ENCODE peak calls at places on chromosome X, in eight cellular contexts. One of them, this sample, is unnamed.

GRCh38 chrX:8237718-8238117 is 66.7 kb upstream of the VCX2 start:
- DNase-seq in AG10803: no peak
- DNase-seq in CD8-positive, alpha-beta T cell: peak; percentile 7
- DNase-seq in PC-3: peak; percentile 6
- DNase-seq in CD8-positive, alpha-beta memory T cell: no peak
- DNase-seq in WERI-Rb-1: no peak
- DNase-seq in iPS DF 6.9: no peak
- DNase-seq in neural progenitor cell: peak; percentile 11
- DNase-seq in this sample: peak; percentile 1

GRCh38 chrX:54639018-54639345 is 109.0 kb downstream of the GNL3L start:
- DNase-seq in PC-3: no peak
- DNase-seq in CD8-positive, alpha-beta T cell: no peak
- DNase-seq in AG10803: no peak
- DNase-seq in CD8-positive, alpha-beta memory T cell: no peak
- DNase-seq in neural progenitor cell: no peak
- DNase-seq in iPS DF 6.9: no peak
- DNase-seq in WERI-Rb-1: no peak
- DNase-seq in this sample: no peak

GRCh38 chrX:74421181-74422028 is at the start of gene SLC16A2:
- DNase-seq in iPS DF 6.9: no peak
- DNase-seq in WERI-Rb-1: peak; percentile 85
- DNase-seq in CD8-positive, alpha-beta memory T cell: peak; percentile 10
- DNase-seq in PC-3: peak; percentile 72
- DNase-seq in neural progenitor cell: peak; percentile 83
- DNase-seq in CD8-positive, alpha-beta T cell: peak; percentile 43
- DNase-seq in AG10803: peak; percentile 83
- DNase-seq in this sample: peak; percentile 95

GRCh38 chrX:1316527-1316926 is 20.1 kb upstream of the IL3RA start:
- DNase-seq in AG10803: no peak
- DNase-seq in iPS DF 6.9: no peak
- DNase-seq in PC-3: no peak
- DNase-seq in CD8-positive, alpha-beta memory T cell: no peak
- DNase-seq in CD8-positive, alpha-beta T cell: no peak
- DNase-seq in WERI-Rb-1: no peak
- DNase-seq in neural progenitor cell: no peak
- DNase-seq in this sample: no peak

GRCh38 chrX:70754169-70754843 is 154.2 kb downstream of the TEX11 start:
- DNase-seq in PC-3: peak; percentile 17
- DNase-seq in iPS DF 6.9: no peak
- DNase-seq in AG10803: no peak
- DNase-seq in CD8-positive, alpha-beta memory T cell: no peak
- DNase-seq in WERI-Rb-1: no peak
- DNase-seq in CD8-positive, alpha-beta T cell: no peak
- DNase-seq in neural progenitor cell: no peak
- DNase-seq in this sample: no peak

GRCh38 chrX:66074920-66075879 is 35.3 kb upstream of the VSIG4 start:
- DNase-seq in AG10803: no peak
- DNase-seq in neural progenitor cell: no peak
- DNase-seq in PC-3: peak; percentile 2
- DNase-seq in CD8-positive, alpha-beta memory T cell: peak; percentile 28
- DNase-seq in iPS DF 6.9: no peak
- DNase-seq in CD8-positive, alpha-beta T cell: peak; percentile 32
- DNase-seq in WERI-Rb-1: no peak
- DNase-seq in this sample: no peak

GRCh38 chrX:42714981-42715688 is 62.8 kb downstream of the PPP1R2C start:
- DNase-seq in PC-3: peak; percentile 40
- DNase-seq in CD8-positive, alpha-beta T cell: peak; percentile 40
- DNase-seq in AG10803: no peak
- DNase-seq in neural progenitor cell: peak; percentile 85
- DNase-seq in WERI-Rb-1: peak; percentile 9
- DNase-seq in iPS DF 6.9: peak; percentile 16
- DNase-seq in CD8-positive, alpha-beta memory T cell: no peak
- DNase-seq in this sample: peak; percentile 32

GRCh38 chrX:132533409-132533808 is 44.6 kb upstream of the MBNL3 start:
- DNase-seq in iPS DF 6.9: no peak
- DNase-seq in AG10803: no peak
- DNase-seq in CD8-positive, alpha-beta memory T cell: no peak
- DNase-seq in PC-3: no peak
- DNase-seq in neural progenitor cell: no peak
- DNase-seq in CD8-positive, alpha-beta T cell: no peak
- DNase-seq in WERI-Rb-1: no peak
- DNase-seq in this sample: no peak

GRCh38 chrX:153448556-153449280 is 2.9 kb upstream of the TREX2 start:
- DNase-seq in CD8-positive, alpha-beta T cell: no peak
- DNase-seq in AG10803: no peak
- DNase-seq in iPS DF 6.9: no peak
- DNase-seq in CD8-positive, alpha-beta memory T cell: no peak
- DNase-seq in WERI-Rb-1: no peak
- DNase-seq in PC-3: no peak
- DNase-seq in neural progenitor cell: no peak
- DNase-seq in this sample: no peak

GRCh38 chrX:150226223-150226965 is 136.7 kb upstream of the MAMLD1 start:
- DNase-seq in PC-3: no peak
- DNase-seq in AG10803: no peak
- DNase-seq in CD8-positive, alpha-beta memory T cell: no peak
- DNase-seq in CD8-positive, alpha-beta T cell: no peak
- DNase-seq in neural progenitor cell: no peak
- DNase-seq in WERI-Rb-1: no peak
- DNase-seq in iPS DF 6.9: no peak
- DNase-seq in this sample: no peak

GRCh38 chrX:65480960-65481359 is 53.6 kb downstream of the LAS1L start:
- DNase-seq in CD8-positive, alpha-beta T cell: no peak
- DNase-seq in iPS DF 6.9: no peak
- DNase-seq in CD8-positive, alpha-beta memory T cell: no peak
- DNase-seq in AG10803: no peak
- DNase-seq in WERI-Rb-1: no peak
- DNase-seq in neural progenitor cell: no peak
- DNase-seq in PC-3: no peak
- DNase-seq in this sample: no peak

GRCh38 chrX:107324493-107325310 is 118.3 kb downstream of the DNAAF6 start:
- DNase-seq in neural progenitor cell: peak; percentile 89
- DNase-seq in AG10803: no peak
- DNase-seq in WERI-Rb-1: peak; percentile 14
- DNase-seq in CD8-positive, alpha-beta T cell: no peak
- DNase-seq in iPS DF 6.9: peak; percentile 45
- DNase-seq in CD8-positive, alpha-beta memory T cell: no peak
- DNase-seq in PC-3: peak; percentile 6
- DNase-seq in this sample: peak; percentile 14

GRCh38 chrX:42943051-42943450 is 165.1 kb upstream of the PPP1R2C start:
- DNase-seq in iPS DF 6.9: no peak
- DNase-seq in neural progenitor cell: no peak
- DNase-seq in PC-3: no peak
- DNase-seq in CD8-positive, alpha-beta T cell: no peak
- DNase-seq in WERI-Rb-1: no peak
- DNase-seq in AG10803: no peak
- DNase-seq in CD8-positive, alpha-beta memory T cell: no peak
- DNase-seq in this sample: no peak

GRCh38 chrX:130647468-130647867 is 245.7 kb downstream of the RBMX2 start:
- DNase-seq in CD8-positive, alpha-beta T cell: no peak
- DNase-seq in WERI-Rb-1: no peak
- DNase-seq in neural progenitor cell: no peak
- DNase-seq in PC-3: no peak
- DNase-seq in AG10803: no peak
- DNase-seq in CD8-positive, alpha-beta memory T cell: no peak
- DNase-seq in iPS DF 6.9: no peak
- DNase-seq in this sample: no peak

DNA sequence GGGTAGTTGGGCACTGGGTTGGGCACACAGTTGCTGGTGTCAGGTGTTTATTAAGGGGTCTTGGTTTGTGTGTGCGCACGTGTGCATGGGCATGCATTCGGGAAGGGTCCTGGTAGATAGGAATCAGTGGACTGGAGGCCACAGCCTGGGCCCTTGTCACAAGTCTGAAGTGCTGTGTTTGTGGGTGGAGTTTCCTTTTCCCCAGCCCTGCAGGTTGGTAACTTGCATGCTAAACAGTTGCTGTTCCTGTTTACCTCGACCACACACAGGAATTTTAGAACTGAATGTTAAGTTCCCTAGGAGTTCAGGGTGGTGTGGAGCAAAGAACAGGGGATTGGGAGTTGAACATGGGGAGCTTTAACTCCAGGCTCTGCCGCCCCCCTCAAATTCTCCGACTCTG is 48.8 kb downstream of the STARD8 start:
- DNase-seq in neural progenitor cell: no peak
- DNase-seq in WERI-Rb-1: no peak
- DNase-seq in CD8-positive, alpha-beta T cell: no peak
- DNase-seq in AG10803: no peak
- DNase-seq in iPS DF 6.9: no peak
- DNase-seq in PC-3: no peak
- DNase-seq in CD8-positive, alpha-beta memory T cell: no peak
- DNase-seq in this sample: no peak
- H3K4me3 ChIP-seq in neural progenitor cell: no peak overlapping the region
- H3K4me3 ChIP-seq in WERI-Rb-1: no peak overlapping the region
- H3K4me3 ChIP-seq in CD8-positive, alpha-beta T cell: no peak overlapping the region
- H3K4me3 ChIP-seq in AG10803: no peak overlapping the region
- H3K4me3 ChIP-seq in iPS DF 6.9: no peak overlapping the region
- H3K4me3 ChIP-seq in PC-3: no peak overlapping the region
- H3K4me3 ChIP-seq in CD8-positive, alpha-beta memory T cell: no peak overlapping the region
- H3K4me3 ChIP-seq in this sample: no peak overlapping the region

GRCh38 chrX:137569470-137569891 is 3.6 kb downstream of the ZIC3 start:
- DNase-seq in PC-3: no peak
- DNase-seq in CD8-positive, alpha-beta memory T cell: no peak
- DNase-seq in iPS DF 6.9: no peak
- DNase-seq in CD8-positive, alpha-beta T cell: no peak
- DNase-seq in neural progenitor cell: no peak
- DNase-seq in WERI-Rb-1: no peak
- DNase-seq in AG10803: no peak
- DNase-seq in this sample: no peak

GRCh38 chrX:137565921-137566745 is at the start of gene ZIC3:
- DNase-seq in CD8-positive, alpha-beta memory T cell: no peak
- DNase-seq in WERI-Rb-1: no peak
- DNase-seq in PC-3: peak; percentile 50
- DNase-seq in iPS DF 6.9: no peak
- DNase-seq in neural progenitor cell: peak; percentile 88
- DNase-seq in AG10803: peak; percentile 0
- DNase-seq in CD8-positive, alpha-beta T cell: no peak
- DNase-seq in this sample: no peak

GRCh38 chrX:137568741-137569469 is 3.0 kb downstream of the ZIC3 start:
- DNase-seq in CD8-positive, alpha-beta memory T cell: no peak
- DNase-seq in neural progenitor cell: peak; percentile 55
- DNase-seq in CD8-positive, alpha-beta T cell: no peak
- DNase-seq in iPS DF 6.9: no peak
- DNase-seq in WERI-Rb-1: no peak
- DNase-seq in PC-3: no peak
- DNase-seq in AG10803: no peak
- DNase-seq in this sample: no peak

GRCh38 chrX:137566746-137567473 is 983 bp downstream of the ZIC3 start:
- DNase-seq in PC-3: no peak
- DNase-seq in CD8-positive, alpha-beta memory T cell: no peak
- DNase-seq in iPS DF 6.9: no peak
- DNase-seq in CD8-positive, alpha-beta T cell: no peak
- DNase-seq in neural progenitor cell: peak; percentile 35
- DNase-seq in AG10803: no peak
- DNase-seq in WERI-Rb-1: no peak
- DNase-seq in this sample: no peak

GRCh38 chrX:137567474-137568232 is 1.7 kb downstream of the ZIC3 start:
- DNase-seq in CD8-positive, alpha-beta T cell: no peak
- DNase-seq in CD8-positive, alpha-beta memory T cell: no peak
- DNase-seq in WERI-Rb-1: no peak
- DNase-seq in neural progenitor cell: peak; percentile 49
- DNase-seq in iPS DF 6.9: no peak
- DNase-seq in AG10803: no peak
- DNase-seq in PC-3: no peak
- DNase-seq in this sample: no peak
- H3K4me3 ChIP-seq in CD8-positive, alpha-beta T cell: no peak overlapping the region
- H3K4me3 ChIP-seq in CD8-positive, alpha-beta memory T cell: no peak overlapping the region
- H3K4me3 ChIP-seq in WERI-Rb-1: no peak overlapping the region
- H3K4me3 ChIP-seq in neural progenitor cell: peak overlapping the region; percentile 65
- H3K4me3 ChIP-seq in iPS DF 6.9: peak overlapping the region; percentile 100
- H3K4me3 ChIP-seq in AG10803: no peak overlapping the region
- H3K4me3 ChIP-seq in PC-3: no peak overlapping the region
- H3K4me3 ChIP-seq in this sample: no peak overlapping the region

GRCh38 chrX:10129229-10129628 is 27.5 kb upstream of the CLCN4 start:
- DNase-seq in WERI-Rb-1: no peak
- DNase-seq in iPS DF 6.9: no peak
- DNase-seq in PC-3: no peak
- DNase-seq in AG10803: no peak
- DNase-seq in CD8-positive, alpha-beta T cell: no peak
- DNase-seq in CD8-positive, alpha-beta memory T cell: no peak
- DNase-seq in neural progenitor cell: no peak
- DNase-seq in this sample: no peak
- H3K4me3 ChIP-seq in WERI-Rb-1: no peak overlapping the region
- H3K4me3 ChIP-seq in iPS DF 6.9: no peak overlapping the region
- H3K4me3 ChIP-seq in PC-3: no peak overlapping the region
- H3K4me3 ChIP-seq in AG10803: no peak overlapping the region
- H3K4me3 ChIP-seq in CD8-positive, alpha-beta T cell: no peak overlapping the region
- H3K4me3 ChIP-seq in CD8-positive, alpha-beta memory T cell: no peak overlapping the region
- H3K4me3 ChIP-seq in neural progenitor cell: no peak overlapping the region
- H3K4me3 ChIP-seq in this sample: no peak overlapping the region

GRCh38 chrX:119880076-119880475 is 8.4 kb downstream of the NDUFA1 start:
- DNase-seq in AG10803: no peak
- DNase-seq in CD8-positive, alpha-beta memory T cell: no peak
- DNase-seq in CD8-positive, alpha-beta T cell: no peak
- DNase-seq in PC-3: no peak
- DNase-seq in neural progenitor cell: no peak
- DNase-seq in iPS DF 6.9: no peak
- DNase-seq in WERI-Rb-1: no peak
- DNase-seq in this sample: no peak

GRCh38 chrX:119887721-119888425 is 7.8 kb upstream of the AKAP14 start:
- DNase-seq in AG10803: peak; percentile 39
- DNase-seq in PC-3: peak; percentile 81
- DNase-seq in CD8-positive, alpha-beta memory T cell: peak; percentile 35
- DNase-seq in WERI-Rb-1: peak; percentile 88
- DNase-seq in neural progenitor cell: peak; percentile 83
- DNase-seq in iPS DF 6.9: no peak
- DNase-seq in CD8-positive, alpha-beta T cell: peak; percentile 51
- DNase-seq in this sample: peak; percentile 90

GRCh38 chrX:119880552-119881437 is 9.2 kb downstream of the NDUFA1 start:
- DNase-seq in PC-3: peak; percentile 69
- DNase-seq in CD8-positive, alpha-beta memory T cell: peak; percentile 26
- DNase-seq in iPS DF 6.9: no peak
- DNase-seq in CD8-positive, alpha-beta T cell: peak; percentile 39
- DNase-seq in WERI-Rb-1: peak; percentile 40
- DNase-seq in neural progenitor cell: peak; percentile 52
- DNase-seq in AG10803: peak; percentile 70
- DNase-seq in this sample: peak; percentile 78

DNA sequence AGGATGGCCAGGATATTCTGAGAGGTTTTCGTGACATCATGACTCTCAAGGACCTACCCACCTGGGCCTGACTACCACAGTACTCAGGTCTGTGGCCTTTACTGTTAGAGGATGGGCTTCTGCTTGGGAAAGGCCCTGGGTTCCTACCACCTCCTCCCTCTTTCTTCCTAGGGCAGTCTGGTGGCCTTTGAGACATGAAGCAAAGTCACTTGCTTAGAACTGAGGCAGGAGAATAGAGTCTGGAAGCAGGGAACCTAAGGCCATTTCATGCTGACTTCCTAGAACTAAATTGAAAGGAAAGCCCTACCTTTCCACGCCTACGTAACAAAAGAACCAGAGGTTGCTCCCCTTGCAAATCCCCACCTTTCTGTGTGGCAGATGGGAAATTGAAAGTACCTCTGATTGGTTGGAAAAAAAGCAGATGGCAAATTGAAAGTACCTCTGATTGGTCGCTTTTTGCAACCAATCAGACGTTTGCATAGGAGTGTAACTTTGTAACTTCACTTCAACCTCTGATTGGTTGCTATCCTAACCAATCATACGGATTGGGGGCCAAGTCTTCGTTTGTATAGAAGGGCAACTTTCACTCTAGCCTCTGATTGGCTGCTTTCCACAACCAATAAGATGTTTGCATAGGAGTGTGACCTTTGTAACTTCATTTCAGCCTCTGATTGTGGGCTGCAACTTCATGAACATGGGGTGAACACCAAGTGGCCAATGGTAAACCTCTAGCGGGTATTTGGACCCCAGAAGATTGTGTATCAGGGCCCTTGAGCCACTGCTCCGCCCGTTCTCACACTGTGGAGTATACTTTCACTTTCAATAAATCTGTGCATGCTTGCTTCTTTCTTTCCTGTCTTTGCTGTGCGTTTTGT is 9.9 kb upstream of the AKAP14 start:
- DNase-seq in CD8-positive, alpha-beta memory T cell: peak; percentile 43
- DNase-seq in AG10803: no peak
- DNase-seq in neural progenitor cell: no peak
- DNase-seq in CD8-positive, alpha-beta T cell: no peak
- DNase-seq in PC-3: peak; percentile 31
- DNase-seq in WERI-Rb-1: no peak
- DNase-seq in iPS DF 6.9: no peak
- DNase-seq in this sample: peak; percentile 68
- H3K4me3 ChIP-seq in CD8-positive, alpha-beta memory T cell: peak overlapping the region; percentile 41
- H3K4me3 ChIP-seq in AG10803: no peak overlapping the region
- H3K4me3 ChIP-seq in neural progenitor cell: no peak overlapping the region
- H3K4me3 ChIP-seq in CD8-positive, alpha-beta T cell: peak overlapping the region; percentile 26
- H3K4me3 ChIP-seq in PC-3: no peak overlapping the region
- H3K4me3 ChIP-seq in WERI-Rb-1: no peak overlapping the region
- H3K4me3 ChIP-seq in iPS DF 6.9: no peak overlapping the region
- H3K4me3 ChIP-seq in this sample: no peak overlapping the region

This sample was measured in SJCRH30.